ENCODE peak calls at places on chromosomes 4 and X, in seven cellular contexts. One of them, this sample, is unnamed.

GRCh38 chr4:177118596-177118995 is 191.1 kb upstream of the NEIL3 start:
- DNase-seq in psoas muscle: no peak
- DNase-seq in AG09319: peak; percentile 96
- DNase-seq in IMR-90: peak; percentile 99
- DNase-seq in HEK293T: no peak
- DNase-seq in PC-3: no peak
- DNase-seq in HS-27A: peak; percentile 73
- DNase-seq in this sample: peak; percentile 62

GRCh38 chr4:92304636-92305035 is 870 bp downstream of the GRID2 start:
- DNase-seq in psoas muscle: no peak
- DNase-seq in AG09319: no peak
- DNase-seq in IMR-90: no peak
- DNase-seq in HEK293T: peak; percentile 19
- DNase-seq in PC-3: no peak
- DNase-seq in HS-27A: no peak
- DNase-seq in this sample: no peak

GRCh38 chr4:75831856-75832405 is 70.3 kb downstream of the PPEF2 start:
- DNase-seq in psoas muscle: no peak
- DNase-seq in AG09319: no peak
- DNase-seq in IMR-90: no peak
- DNase-seq in HEK293T: no peak
- DNase-seq in PC-3: no peak
- DNase-seq in HS-27A: no peak
- DNase-seq in this sample: no peak

GRCh38 chr4:25949166-25949748 is 35.2 kb downstream of the SMIM20 start:
- DNase-seq in psoas muscle: no peak
- DNase-seq in AG09319: no peak
- DNase-seq in IMR-90: no peak
- DNase-seq in HEK293T: no peak
- DNase-seq in PC-3: no peak
- DNase-seq in HS-27A: no peak
- DNase-seq in this sample: no peak

GRCh38 chr4:4919926-4920325 is 60.5 kb downstream of the MSX1 start:
- DNase-seq in psoas muscle: peak; percentile 71
- DNase-seq in AG09319: peak; percentile 46
- DNase-seq in IMR-90: no peak
- DNase-seq in HEK293T: no peak
- DNase-seq in PC-3: peak; percentile 1
- DNase-seq in HS-27A: no peak
- DNase-seq in this sample: no peak

GRCh38 chr4:150743564-150744342 is 161.8 kb downstream of the MAB21L2 start:
- DNase-seq in psoas muscle: no peak
- DNase-seq in AG09319: no peak
- DNase-seq in IMR-90: peak; percentile 21
- DNase-seq in HEK293T: no peak
- DNase-seq in PC-3: no peak
- DNase-seq in HS-27A: no peak
- DNase-seq in this sample: peak; percentile 9

GRCh38 chr4:3177905-3178304 is 71.1 kb upstream of the MSANTD1 start:
- DNase-seq in psoas muscle: no peak
- DNase-seq in AG09319: no peak
- DNase-seq in IMR-90: no peak
- DNase-seq in HEK293T: no peak
- DNase-seq in PC-3: no peak
- DNase-seq in HS-27A: no peak
- DNase-seq in this sample: no peak

GRCh38 chrX:106039920-106040319 is 1.4 kb upstream of the SERPINA7 start:
- DNase-seq in psoas muscle: no peak
- DNase-seq in AG09319: no peak
- DNase-seq in IMR-90: no peak
- DNase-seq in HEK293T: peak; percentile 52
- DNase-seq in PC-3: peak; percentile 55
- DNase-seq in HS-27A: no peak
- DNase-seq in this sample: peak; percentile 17

GRCh38 chrX:114584434-114584943 is 603 bp downstream of the HTR2C start:
- DNase-seq in psoas muscle: no peak
- DNase-seq in AG09319: no peak
- DNase-seq in IMR-90: no peak
- DNase-seq in HEK293T: no peak
- DNase-seq in PC-3: no peak
- DNase-seq in HS-27A: no peak
- DNase-seq in this sample: no peak

GRCh38 chr4:25030283-25031076 is at the start of gene LGI2:
- DNase-seq in psoas muscle: no peak
- DNase-seq in AG09319: no peak
- DNase-seq in IMR-90: no peak
- DNase-seq in HEK293T: peak; percentile 51
- DNase-seq in PC-3: peak; percentile 6
- DNase-seq in HS-27A: no peak
- DNase-seq in this sample: no peak

GRCh38 chr4:39407584-39407885 is 805 bp downstream of the KLB start:
- DNase-seq in psoas muscle: no peak
- DNase-seq in AG09319: no peak
- DNase-seq in IMR-90: no peak
- DNase-seq in HEK293T: no peak
- DNase-seq in PC-3: no peak
- DNase-seq in HS-27A: no peak
- DNase-seq in this sample: no peak

GRCh38 chr4:37603070-37603468 is 83.1 kb downstream of the RELL1 start:
- DNase-seq in psoas muscle: peak; percentile 92
- DNase-seq in AG09319: peak; percentile 18
- DNase-seq in IMR-90: peak; percentile 61
- DNase-seq in HEK293T: peak; percentile 74
- DNase-seq in PC-3: peak; percentile 72
- DNase-seq in HS-27A: peak; percentile 36
- DNase-seq in this sample: peak; percentile 45

GRCh38 chr4:28772066-28772465 is 1911.4 kb downstream of the STIM2 start:
- DNase-seq in psoas muscle: no peak
- DNase-seq in AG09319: no peak
- DNase-seq in IMR-90: peak; percentile 83
- DNase-seq in HEK293T: no peak
- DNase-seq in PC-3: peak; percentile 38
- DNase-seq in HS-27A: peak; percentile 12
- DNase-seq in this sample: peak; percentile 38

GRCh38 chr4:53537606-53538005 is 53.7 kb downstream of the LNX1 start:
- DNase-seq in psoas muscle: no peak
- DNase-seq in AG09319: no peak
- DNase-seq in IMR-90: no peak
- DNase-seq in HEK293T: no peak
- DNase-seq in PC-3: peak; percentile 50
- DNase-seq in HS-27A: no peak
- DNase-seq in this sample: peak; percentile 32